ENCODE peak calls at places on chromosomes 16 and 17, in four cellular contexts. X is neuronal stem cell, Y is H9, I is mesenchymal stem cell. J is an unnamed sample.

GRCh38 chr17:82875418-82875856 is 35.6 kb upstream of the ZNF750 start:
- DNase-seq in X (no peak), Y (peak; percentile 81), I (no peak), J (peak; percentile 93)

GRCh38 chr16:4375717-4376116 is 4.1 kb downstream of the VASN start:
- DNase-seq in X (no peak), Y (no peak), I (no peak), J (peak; percentile 74)

GRCh38 chr16:28621756-28622155 is 11.9 kb upstream of the SULT1A1 start:
- DNase-seq in X (no peak), Y (no peak), I (no peak), J (no peak)

GRCh38 chr17:69418535-69418934 is 4.0 kb downstream of the MAP2K6 start:
- DNase-seq in X (no peak), Y (no peak), I (no peak), J (no peak)

GRCh38 chr17:44083250-44083849 is 12.8 kb downstream of the G6PC3 start:
- DNase-seq in X (no peak), Y (peak; percentile 59), I (no peak), J (peak; percentile 37)

GRCh38 chr16:17504050-17504449 is 33.3 kb upstream of the XYLT1 start:
- DNase-seq in X (no peak), Y (no peak), I (no peak), J (no peak)

GRCh38 chr17:3962217-3963069 is 1.8 kb downstream of the ATP2A3 start:
- DNase-seq in X (no peak), Y (no peak), I (no peak), J (no peak)

GRCh38 chr16:86029131-86029741 is 130.3 kb downstream of the IRF8 start:
- DNase-seq in X (no peak), Y (no peak), I (peak; percentile 90), J (no peak)

GRCh38 chr16:9125658-9126492 is 34.4 kb downstream of the HAPSTR1 start:
- DNase-seq in X (no peak), Y (no peak), I (peak; percentile 54), J (no peak)

GRCh38 chr16:82088483-82088882 is 53.4 kb downstream of the HSD17B2 start:
- DNase-seq in X (no peak), Y (no peak), I (no peak), J (no peak)

GRCh38 chr17:80856863-80857488 is 134.7 kb upstream of the CHMP6 start:
- DNase-seq in X (no peak), Y (no peak), I (no peak), J (no peak)

GRCh38 chr16:88781140-88782077 is 3.6 kb downstream of the PIEZO1 start:
- DNase-seq in X (no peak), Y (no peak), I (no peak), J (no peak)

GRCh38 chr16:64362193-64362592 is 759.7 kb downstream of the CDH11 start:
- DNase-seq in X (no peak), Y (no peak), I (peak; percentile 45), J (no peak)

GRCh38 chr16:53091508-53092211 is 36.9 kb downstream of the CHD9 start:
- DNase-seq in X (peak; percentile 37), Y (peak; percentile 81), I (peak; percentile 66), J (peak; percentile 31)

GRCh38 chr16:62363451-62363850 is 327.2 kb upstream of the CDH8 start:
- DNase-seq in X (no peak), Y (peak; percentile 32), I (peak; percentile 6), J (no peak)

GRCh38 chr16:719815-720506 is 985 bp upstream of the ANTKMT start:
- DNase-seq in X (no peak), Y (no peak), I (peak; percentile 29), J (peak; percentile 33)

GRCh38 chr17:78327880-78328279 is 32.0 kb downstream of the SOCS3 start:
- DNase-seq in X (no peak), Y (no peak), I (no peak), J (no peak)

GRCh38 chr17:64183815-64184397 is 54.0 kb upstream of the ERN1 start:
- DNase-seq in X (no peak), Y (no peak), I (peak; percentile 44), J (no peak)

GRCh38 chr16:72244853-72245252 is 72.9 kb upstream of the PMFBP1 start:
- DNase-seq in X (no peak), Y (no peak), I (no peak), J (no peak)

GRCh38 chr16:23384878-23385277 is 68.1 kb downstream of the COG7 start:
- DNase-seq in X (no peak), Y (no peak), I (no peak), J (no peak)

GRCh38 chr17:35052780-35053179 is 10.7 kb downstream of the RFFL start:
- DNase-seq in X (no peak), Y (no peak), I (no peak), J (no peak)

GRCh38 chr16:69406780-69407331 is 17.6 kb upstream of the CYB5B start:
- DNase-seq in X (no peak), Y (peak; percentile 41), I (no peak), J (no peak)

GRCh38 chr17:81556863-81557262 is 4.7 kb upstream of the FAAP100 start:
- DNase-seq in X (no peak), Y (no peak), I (no peak), J (no peak)

GRCh38 chr17:81514485-81514734 is 1.8 kb upstream of the ACTG1 start:
- DNase-seq in X (no peak), Y (no peak), I (no peak), J (no peak)

GRCh38 chr16:21277927-21278706 is at the start of gene CRYM:
- DNase-seq in X (peak; percentile 67), Y (peak; percentile 81), I (peak; percentile 26), J (no peak)

GRCh38 chr16:73170587-73170986 is 122.7 kb upstream of the ZFHX3 start:
- DNase-seq in X (no peak), Y (no peak), I (no peak), J (peak; percentile 80)

GRCh38 chr17:81509048-81509686 is 3.4 kb downstream of the ACTG1 start:
- DNase-seq in X (no peak), Y (peak; percentile 71), I (no peak), J (peak; percentile 63)

GRCh38 chr17:14325618-14326167 is 24.8 kb downstream of the HS3ST3B1 start:
- DNase-seq in X (no peak), Y (no peak), I (no peak), J (no peak)
- H2AK5ac ChIP-seq in X (no peak overlapping the region), Y (no peak overlapping the region), I (no peak overlapping the region), J (no peak overlapping the region)

DNA sequence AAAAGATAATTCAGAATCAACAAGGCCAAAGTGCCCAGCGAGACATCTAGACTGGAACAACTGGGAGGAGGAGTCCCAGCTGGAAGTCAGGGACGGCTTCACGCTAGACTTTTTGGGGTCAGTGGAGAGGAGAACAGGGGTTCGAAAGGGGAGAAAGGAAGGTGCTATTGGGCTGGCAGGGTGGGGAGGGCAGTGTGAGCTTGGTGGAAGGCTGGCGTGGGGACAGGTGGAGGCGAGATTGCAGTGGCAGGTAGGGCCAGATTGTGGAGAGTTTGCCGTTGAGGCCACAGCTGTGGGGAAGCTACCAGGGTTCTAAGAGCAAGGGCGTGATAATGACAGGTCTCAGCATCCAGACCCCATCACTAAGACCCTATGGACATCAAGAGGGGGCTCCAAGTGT is 10.5 kb downstream of the SDK2 start:
- DNase-seq in X (no peak), Y (no peak), I (no peak), J (no peak)
- H3K18ac ChIP-seq in X (peak overlapping the region; percentile 45), Y (no peak overlapping the region), I (no peak overlapping the region), J (no peak overlapping the region)

GRCh38 chr17:40491486-40491885 is 9.9 kb downstream of the TNS4 start:
- DNase-seq in X (no peak), Y (peak; percentile 84), I (no peak), J (no peak)

GRCh38 chr17:40495140-40495539 is 6.3 kb downstream of the TNS4 start:
- DNase-seq in X (no peak), Y (no peak), I (no peak), J (no peak)

GRCh38 chr17:40490982-40491381 is 10.4 kb downstream of the TNS4 start:
- DNase-seq in X (no peak), Y (no peak), I (no peak), J (no peak)

GRCh38 chr17:40496170-40496569 is 5.3 kb downstream of the TNS4 start:
- DNase-seq in X (no peak), Y (no peak), I (no peak), J (no peak)

GRCh38 chr17:40493697-40494096 is 7.7 kb downstream of the TNS4 start:
- DNase-seq in X (no peak), Y (no peak), I (no peak), J (no peak)
- H2BK12ac ChIP-seq in X (no peak overlapping the region), Y (no peak overlapping the region), I (no peak overlapping the region), J (no peak overlapping the region)

GRCh38 chr17:9105068-9105868 is 84.0 kb downstream of the NTN1 start:
- DNase-seq in X (no peak), Y (no peak), I (no peak), J (no peak)
- H2AK5ac ChIP-seq in X (no peak overlapping the region), Y (no peak overlapping the region), I (no peak overlapping the region), J (no peak overlapping the region)

J was measured in trophoblast cell.